ENCODE peak calls at places on chromosome 13, in four cellular contexts. P is colonic mucosa, D is aorta, U is T-helper 2 cell. B is an unnamed sample.

GRCh38 chr13:66794340-66795031 is 435.6 kb downstream of the PCDH9 start:
- DNase-seq in U (no peak), D (no peak), P (peak), B (no peak)

GRCh38 chr13:112454648-112455334 is 78.6 kb downstream of the SPACA7 start:
- DNase-seq in D (no peak), U (no peak), P (no peak), B (peak)

GRCh38 chr13:110497003-110497402 is 64.5 kb downstream of the RAB20 start:
- DNase-seq in D (no peak), U (no peak), P (no peak), B (no peak)

GRCh38 chr13:50387124-50387581 is 371.9 kb downstream of the KCNRG start:
- DNase-seq in P (peak), D (no peak), U (no peak), B (peak)

GRCh38 chr13:110989331-110989730 is 74.5 kb upstream of the ANKRD10 start:
- DNase-seq in P (no peak), D (no peak), U (no peak), B (no peak)

GRCh38 chr13:38514575-38514974 is 164.9 kb downstream of the UFM1 start:
- DNase-seq in U (no peak), P (no peak), D (no peak), B (no peak)

GRCh38 chr13:33927315-33927714 is 109.4 kb downstream of the RFC3 start:
- DNase-seq in D (no peak), U (no peak), P (no peak), B (no peak)

GRCh38 chr13:106078191-106078590 is 457.3 kb downstream of the EFNB2 start:
- DNase-seq in U (no peak), P (no peak), D (no peak), B (no peak)

GRCh38 chr13:98686281-98686680 is 66.2 kb downstream of the SLC15A1 start:
- DNase-seq in D (no peak), P (no peak), U (no peak), B (no peak)